ENCODE peak calls at places on chromosome 12, in four cellular contexts. V is SK-N-SH, N is NT2/D1, A is iris pigment epithelial cell. L is an unnamed sample.

GRCh38 chr12:113040722-113041168 is 15.8 kb upstream of the DTX1 start:
- DNase-seq in N (no peak), A (peak; percentile 95), V (no peak), L (peak; percentile 98)

GRCh38 chr12:11797993-11798720 is 148.7 kb downstream of the ETV6 start:
- DNase-seq in A (no peak), N (no peak), V (no peak), L (no peak)

GRCh38 chr12:13564266-13564810 is 367.8 kb downstream of the EMP1 start:
- DNase-seq in A (no peak), V (no peak), N (no peak), L (no peak)

GRCh38 chr12:76032043-76032981 is 736 bp upstream of the PHLDA1 start:
- DNase-seq in A (peak; percentile 79), N (no peak), V (peak; percentile 15), L (peak; percentile 77)

GRCh38 chr12:131511391-131511802 is 199.5 kb upstream of the SFSWAP start:
- DNase-seq in A (peak; percentile 23), V (no peak), N (peak; percentile 56), L (no peak)

GRCh38 chr12:47772094-47772660 is 861 bp upstream of the SLC48A1 start:
- DNase-seq in N (no peak), V (no peak), A (no peak), L (no peak)

GRCh38 chr12:113392988-113393579 is 10.6 kb downstream of the SDS start:
- DNase-seq in V (peak; percentile 46), A (peak; percentile 41), N (peak; percentile 16), L (peak; percentile 31)

GRCh38 chr12:93043192-93043876 is 114.2 kb upstream of the EEA1 start:
- DNase-seq in V (no peak), A (no peak), N (no peak), L (no peak)

GRCh38 chr12:57088442-57089258 is at the start of gene NAB2:
- DNase-seq in V (peak; percentile 96), N (peak; percentile 74), A (peak; percentile 98), L (peak; percentile 99)

GRCh38 chr12:112419269-112420133 is 754 bp downstream of the PTPN11 start:
- DNase-seq in N (peak; percentile 59), V (no peak), A (peak; percentile 86), L (peak; percentile 87)

GRCh38 chr12:62191747-62192485 is 68.3 kb upstream of the USP15 start:
- DNase-seq in N (no peak), A (peak; percentile 31), V (peak; percentile 15), L (peak; percentile 46)

GRCh38 chr12:91620949-91621348 is 438.3 kb upstream of the DCN start:
- DNase-seq in V (no peak), A (no peak), N (no peak), L (peak; percentile 9)

GRCh38 chr12:25771062-25771461 is 187.4 kb upstream of the RASSF8 start:
- DNase-seq in A (peak; percentile 50), N (no peak), V (no peak), L (peak; percentile 56)

GRCh38 chr12:76031081-76031413 is 529 bp downstream of the PHLDA1 start:
- DNase-seq in N (no peak), A (peak; percentile 69), V (no peak), L (no peak)

GRCh38 chr12:12010277-12011031 is 60.3 kb upstream of the BCL2L14 start:
- DNase-seq in N (no peak), V (peak; percentile 59), A (peak; percentile 78), L (peak; percentile 75)

GRCh38 chr12:124508323-124509096 is 58.9 kb downstream of the NCOR2 start:
- DNase-seq in V (no peak), N (no peak), A (peak; percentile 35), L (no peak)

GRCh38 chr12:754871-755562 is 2.6 kb downstream of the WNK1 start:
- DNase-seq in A (peak; percentile 83), N (no peak), V (peak; percentile 58), L (peak; percentile 83)

GRCh38 chr12:22821985-22822384 is 197.0 kb downstream of the ETNK1 start:
- DNase-seq in N (peak; percentile 64), A (peak; percentile 5), V (no peak), L (no peak)

GRCh38 chr12:119666226-119666808 is 1.6 kb upstream of the PRKAB1 start:
- DNase-seq in A (no peak), V (no peak), N (no peak), L (no peak)

GRCh38 chr12:110266980-110267620 is 13.9 kb upstream of the ATP2A2 start:
- DNase-seq in A (peak; percentile 68), V (peak; percentile 53), N (no peak), L (peak; percentile 72)

GRCh38 chr12:59453461-59453860 is 142.4 kb upstream of the SLC16A7 start:
- DNase-seq in A (no peak), N (no peak), V (no peak), L (no peak)

GRCh38 chr12:13613297-13613696 is 368.1 kb downstream of the GRIN2B start:
- DNase-seq in V (no peak), A (no peak), N (no peak), L (no peak)

GRCh38 chr12:103469716-103470115 is 26.1 kb downstream of the C12orf42 start:
- DNase-seq in A (no peak), V (no peak), N (no peak), L (no peak)

L was measured in cardiac fibroblast.